ENCODE peak calls at places on chromosomes 16 and 17, in seven cellular contexts. T, S, C, O, A, D and F are unnamed samples.

GRCh38 chr17:81537343-81537855 is 9.2 kb downstream of the FSCN2 start:
- DNase-seq in T (peak; percentile 86), S (peak; percentile 33), C (peak; percentile 70), O (no peak), A (no peak), D (peak; percentile 65), F (peak; percentile 49)

GRCh38 chr17:72370819-72371218 is 250.0 kb downstream of the SOX9 start:
- DNase-seq in T (no peak), S (peak; percentile 86), C (no peak), O (peak; percentile 89), A (no peak), D (no peak), F (no peak)

GRCh38 chr17:74042744-74043486 is 160.6 kb upstream of the RPL38 start:
- DNase-seq in T (no peak), S (peak; percentile 98), C (no peak), O (peak; percentile 99), A (no peak), D (peak; percentile 81), F (peak; percentile 91)

GRCh38 chr17:40058865-40059264 is 3.9 kb upstream of the THRA start:
- DNase-seq in T (no peak), S (no peak), C (no peak), O (no peak), A (no peak), D (no peak), F (no peak)

GRCh38 chr16:67672306-67672705 is 5.7 kb downstream of the C16orf86 start:
- DNase-seq in T (peak; percentile 25), S (no peak), C (no peak), O (no peak), A (no peak), D (no peak), F (no peak)

GRCh38 chr17:69489303-69489702 is 74.8 kb downstream of the MAP2K6 start:
- DNase-seq in T (no peak), S (no peak), C (no peak), O (no peak), A (no peak), D (no peak), F (no peak)

GRCh38 chr16:56848056-56848936 is 16.7 kb upstream of the SLC12A3 start:
- DNase-seq in T (no peak), S (peak; percentile 70), C (no peak), O (peak; percentile 83), A (peak; percentile 36), D (no peak), F (no peak)

GRCh38 chr17:61387011-61387410 is 12.6 kb upstream of the TBX2 start:
- DNase-seq in T (no peak), S (no peak), C (no peak), O (no peak), A (no peak), D (no peak), F (no peak)

GRCh38 chr17:19753049-19753444 is 4.9 kb upstream of the ALDH3A1 start:
- DNase-seq in T (no peak), S (peak; percentile 99), C (no peak), O (peak; percentile 98), A (no peak), D (no peak), F (peak; percentile 79)

GRCh38 chr17:74682442-74683190 is 30.1 kb downstream of the CD300LF start:
- DNase-seq in T (no peak), S (no peak), C (no peak), O (no peak), A (no peak), D (no peak), F (no peak)

GRCh38 chr16:31876955-31877828 is 3.6 kb downstream of the ZNF267 start:
- DNase-seq in T (no peak), S (peak; percentile 80), C (no peak), O (peak; percentile 92), A (peak; percentile 80), D (peak; percentile 63), F (no peak)

GRCh38 chr17:50177983-50178834 is 12.4 kb downstream of the SGCA start:
- DNase-seq in T (peak; percentile 80), S (peak; percentile 97), C (peak; percentile 76), O (peak; percentile 99), A (peak; percentile 73), D (peak; percentile 91), F (peak; percentile 90)

GRCh38 chr17:66445229-66445628 is 142.8 kb downstream of the PRKCA start:
- DNase-seq in T (no peak), S (no peak), C (no peak), O (peak; percentile 11), A (no peak), D (no peak), F (no peak)

GRCh38 chr16:183005-183404 is 2.7 kb downstream of the HBQ1 start:
- DNase-seq in T (no peak), S (no peak), C (no peak), O (no peak), A (no peak), D (no peak), F (no peak)

GRCh38 chr16:68689921-68690320 is 44.8 kb downstream of the CDH3 start:
- DNase-seq in T (no peak), S (no peak), C (no peak), O (no peak), A (no peak), D (no peak), F (no peak)

GRCh38 chr16:1678500-1679098 is 520 bp downstream of the JPT2 start:
- DNase-seq in T (peak; percentile 44), S (peak; percentile 48), C (peak; percentile 41), O (peak; percentile 69), A (no peak), D (peak; percentile 75), F (no peak)

GRCh38 chr16:23400387-23400930 is 52.5 kb downstream of the COG7 start:
- DNase-seq in T (no peak), S (no peak), C (no peak), O (no peak), A (no peak), D (no peak), F (no peak)

GRCh38 chr16:48384305-48384981 is 770 bp downstream of the SIAH1 start:
- DNase-seq in T (peak; percentile 66), S (peak; percentile 24), C (peak; percentile 91), O (peak; percentile 76), A (peak; percentile 38), D (peak; percentile 81), F (no peak)

GRCh38 chr16:10728035-10728462 is 15.6 kb upstream of the NUBP1 start:
- DNase-seq in T (no peak), S (no peak), C (no peak), O (no peak), A (peak; percentile 96), D (no peak), F (no peak)
- TF ChIP-seq EZH2 in T (no peak), S (no peak), C (no peak), O (no peak), A (no peak), D (no peak), F (no peak)

GRCh38 chr17:7882068-7882467 is 6.5 kb upstream of the CHD3 start:
- DNase-seq in T (no peak), S (no peak), C (no peak), O (no peak), A (no peak), D (no peak), F (no peak)

GRCh38 chr17:7885357-7886226 is 3.0 kb upstream of the CHD3 start:
- DNase-seq in T (peak; percentile 72), S (peak; percentile 29), C (peak; percentile 84), O (peak; percentile 66), A (peak; percentile 28), D (peak; percentile 69), F (no peak)

GRCh38 chr17:7884581-7885356 is 3.8 kb upstream of the CHD3 start:
- DNase-seq in T (peak; percentile 24), S (no peak), C (peak; percentile 48), O (peak; percentile 43), A (no peak), D (peak; percentile 32), F (no peak)

GRCh38 chr17:7882629-7883028 is 6.0 kb upstream of the CHD3 start:
- DNase-seq in T (no peak), S (no peak), C (no peak), O (no peak), A (no peak), D (peak; percentile 28), F (no peak)

GRCh38 chr17:7883781-7884386 is 4.7 kb upstream of the CHD3 start:
- DNase-seq in T (no peak), S (peak; percentile 18), C (no peak), O (peak; percentile 54), A (no peak), D (peak; percentile 52), F (no peak)
- TF ChIP-seq EZH2phosphoT487 in T (no peak), S (no peak), C (no peak), O (no peak), A (no peak), D (no peak), F (no peak)

GRCh38 chr17:44760474-44761308 is 1.9 kb downstream of the ADAM11 start:
- DNase-seq in T (no peak), S (no peak), C (no peak), O (no peak), A (no peak), D (no peak), F (no peak)

GRCh38 chr17:44757918-44758413 is 822 bp upstream of the ADAM11 start:
- DNase-seq in T (no peak), S (no peak), C (no peak), O (no peak), A (no peak), D (no peak), F (no peak)

GRCh38 chr17:44758414-44759095 is at the start of gene ADAM11:
- DNase-seq in T (peak; percentile 69), S (no peak), C (peak; percentile 69), O (peak; percentile 41), A (no peak), D (no peak), F (no peak)

GRCh38 chr17:44759916-44760243 is 1.1 kb downstream of the ADAM11 start:
- DNase-seq in T (no peak), S (no peak), C (no peak), O (no peak), A (no peak), D (no peak), F (no peak)

GRCh38 chr17:44759096-44759915 is 518 bp downstream of the ADAM11 start:
- DNase-seq in T (no peak), S (no peak), C (peak; percentile 25), O (peak; percentile 46), A (no peak), D (no peak), F (no peak)
- TF ChIP-seq EZH2 in T (peak; percentile 59), S (no peak), C (no peak), O (no peak), A (no peak), D (no peak), F (no peak)

DNA sequence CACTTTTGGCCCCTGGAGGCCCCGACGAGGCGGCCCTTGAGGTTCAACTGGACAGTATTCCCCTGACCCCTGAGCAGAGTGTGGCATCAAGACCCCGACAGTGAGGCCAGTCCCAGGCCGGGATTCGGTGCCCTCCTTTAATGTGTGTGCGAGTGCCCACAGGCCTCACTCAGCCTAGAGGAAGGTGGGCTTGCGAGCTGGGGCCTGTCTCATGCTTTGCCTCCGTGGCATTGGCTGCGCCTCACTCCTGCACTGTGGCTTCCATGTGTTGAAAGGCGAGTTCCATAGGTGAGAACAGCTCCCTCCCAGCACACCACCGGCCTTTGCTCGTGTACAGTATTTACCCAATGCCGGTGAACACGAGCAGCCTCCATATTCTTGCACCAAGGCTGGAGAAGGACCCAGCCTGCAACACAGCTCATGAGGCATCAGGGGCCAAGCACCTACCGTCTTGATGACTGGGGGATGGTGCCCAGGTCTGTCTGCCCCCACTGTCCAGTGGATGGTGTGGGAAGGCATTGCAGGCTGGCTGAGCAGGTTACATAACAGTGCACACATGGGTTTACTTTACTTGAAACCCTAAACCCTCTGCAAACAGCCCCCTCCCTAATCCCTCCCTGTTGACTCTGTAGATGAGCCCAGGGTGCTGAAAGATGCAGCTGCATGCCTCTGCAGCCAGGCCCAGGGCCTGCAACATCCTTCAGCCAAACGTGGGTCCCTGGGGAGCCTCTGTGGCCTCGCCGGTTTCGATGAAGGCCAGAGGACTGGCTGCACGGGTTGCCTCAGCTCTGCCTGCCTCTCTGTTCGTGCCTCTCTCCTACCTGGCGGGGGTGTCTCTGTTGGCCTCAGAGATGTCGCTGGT is 94.8 kb downstream of the METRNL start:
- DNase-seq in T (no peak), S (peak; percentile 19), C (peak; percentile 62), O (peak; percentile 52), A (no peak), D (peak; percentile 68), F (no peak)
- TF ChIP-seq EZH2phosphoT487 in T (no peak), S (no peak), C (no peak), O (no peak), A (no peak), D (no peak), F (no peak)